ENCODE peak calls at places on chromosome 3, in eight cellular contexts. C, Z, D, H, S, K, Q and V are unnamed samples.

GRCh38 chr3:106251160-106251892 is 382.5 kb upstream of the CBLB start:
- DNase-seq in C (no peak), Z (no peak), D (no peak), H (no peak), S (no peak), K (no peak), Q (no peak), V (no peak)

GRCh38 chr3:53158700-53159414 is 2.2 kb upstream of the PRKCD start:
- DNase-seq in C (no peak), Z (no peak), D (no peak), H (no peak), S (no peak), K (no peak), Q (no peak), V (no peak)

GRCh38 chr3:48018841-48019240 is 2.6 kb upstream of the MAP4 start:
- DNase-seq in C (peak), Z (peak), D (no peak), H (no peak), S (no peak), K (no peak), Q (no peak), V (no peak)

GRCh38 chr3:179321585-179322322 is 1.1 kb upstream of the ZNF639 start:
- DNase-seq in C (peak), Z (peak), D (no peak), H (peak), S (no peak), K (peak), Q (peak), V (peak)

GRCh38 chr3:122564155-122564912 is at the start of the genes DTX3L and PARP9:
- DNase-seq in C (peak), Z (peak), D (no peak), H (peak), S (peak), K (peak), Q (peak), V (peak)

GRCh38 chr3:56192001-56192400 is 276.3 kb downstream of the ERC2 start:
- DNase-seq in C (no peak), Z (no peak), D (no peak), H (no peak), S (no peak), K (no peak), Q (no peak), V (no peak)

GRCh38 chr3:116148881-116149530 is 296.3 kb downstream of the LSAMP start:
- DNase-seq in C (no peak), Z (peak), D (no peak), H (no peak), S (no peak), K (no peak), Q (no peak), V (no peak)

GRCh38 chr3:87209115-87209514 is 18.0 kb upstream of the CHMP2B start:
- DNase-seq in C (no peak), Z (no peak), D (no peak), H (no peak), S (no peak), K (no peak), Q (no peak), V (no peak)

GRCh38 chr3:12027199-12027598 is 23.0 kb downstream of the SYN2 start:
- DNase-seq in C (no peak), Z (no peak), D (no peak), H (no peak), S (no peak), K (no peak), Q (no peak), V (no peak)

GRCh38 chr3:169026543-169027181 is 636.9 kb downstream of the MECOM start:
- DNase-seq in C (peak), Z (peak), D (peak), H (peak), S (no peak), K (no peak), Q (peak), V (no peak)